ENCODE peak calls at places on chromosomes 7 and 10, in seven cellular contexts. R, C, U, X, Y, O and A are unnamed samples.

GRCh38 chr10:79342811-79343541 is 4.3 kb upstream of the PPIF start:
- DNase-seq in R (no peak), C (no peak), U (no peak), X (no peak), Y (peak), O (no peak), A (no peak)

GRCh38 chr10:36021096-36021495 is 379.0 kb upstream of the FZD8 start:
- DNase-seq in R (no peak), C (no peak), U (no peak), X (no peak), Y (no peak), O (no peak), A (no peak)

GRCh38 chr10:86257683-86258082 is 108.9 kb downstream of the GRID1 start:
- DNase-seq in R (no peak), C (no peak), U (no peak), X (no peak), Y (no peak), O (no peak), A (no peak)

GRCh38 chr10:33421789-33422188 is 87.3 kb upstream of the NRP1 start:
- DNase-seq in R (no peak), C (no peak), U (no peak), X (no peak), Y (peak), O (no peak), A (no peak)

GRCh38 chr7:94509879-94510581 is 421 bp downstream of the CASD1 start:
- DNase-seq in R (peak), C (peak), U (peak), X (peak), Y (peak), O (peak), A (peak)

GRCh38 chr7:151993977-151994676 is 31.3 kb upstream of the GALNT11 start:
- DNase-seq in R (no peak), C (peak), U (no peak), X (no peak), Y (no peak), O (no peak), A (peak)

GRCh38 chr7:139691253-139691781 is 86.5 kb downstream of the HIPK2 start:
- DNase-seq in R (peak), C (no peak), U (no peak), X (no peak), Y (no peak), O (no peak), A (no peak)

GRCh38 chr7:139798221-139798620 is 20.4 kb upstream of the HIPK2 start:
- DNase-seq in R (no peak), C (no peak), U (no peak), X (no peak), Y (no peak), O (peak), A (no peak)

GRCh38 chr10:120980316-120980975 is 129.3 kb downstream of the WDR11 start:
- DNase-seq in R (no peak), C (no peak), U (no peak), X (no peak), Y (no peak), O (no peak), A (no peak)

GRCh38 chr7:40133561-40134427 is 628 bp downstream of the MPLKIP start:
- DNase-seq in R (no peak), C (no peak), U (peak), X (peak), Y (peak), O (no peak), A (peak)

GRCh38 chr10:98628241-98628640 is 181.5 kb upstream of the HPS1 start:
- DNase-seq in R (no peak), C (no peak), U (no peak), X (no peak), Y (no peak), O (no peak), A (no peak)

GRCh38 chr10:15155978-15156377 is 12.5 kb downstream of the NMT2 start:
- DNase-seq in R (no peak), C (no peak), U (no peak), X (no peak), Y (no peak), O (no peak), A (no peak)

GRCh38 chr7:114645451-114645850 is 230.8 kb downstream of the FOXP2 start:
- DNase-seq in R (no peak), C (no peak), U (no peak), X (no peak), Y (no peak), O (no peak), A (no peak)

GRCh38 chr10:73159038-73159648 is 8.7 kb downstream of the ECD start:
- DNase-seq in R (no peak), C (peak), U (peak), X (peak), Y (peak), O (peak), A (peak)

GRCh38 chr10:21172774-21173432 is 275.8 kb upstream of the NEBL start:
- DNase-seq in R (no peak), C (peak), U (peak), X (peak), Y (no peak), O (peak), A (peak)

GRCh38 chr10:127612-128432 is 7.4 kb upstream of the ZMYND11 start:
- DNase-seq in R (no peak), C (no peak), U (no peak), X (no peak), Y (no peak), O (peak), A (peak)

GRCh38 chr7:112985377-112985987 is 101.1 kb downstream of the GPR85 start:
- DNase-seq in R (no peak), C (no peak), U (no peak), X (no peak), Y (peak), O (no peak), A (no peak)

GRCh38 chr10:121436630-121437311 is 161.5 kb downstream of the FGFR2 start:
- DNase-seq in R (no peak), C (no peak), U (no peak), X (no peak), Y (no peak), O (no peak), A (no peak)

GRCh38 chr10:72277996-72278667 is 4.4 kb downstream of the DDIT4 start:
- DNase-seq in R (no peak), C (no peak), U (no peak), X (no peak), Y (peak), O (no peak), A (no peak)

GRCh38 chr7:36278767-36279171 is 110.9 kb upstream of the ANLN start:
- DNase-seq in R (no peak), C (no peak), U (no peak), X (no peak), Y (peak), O (no peak), A (no peak)

GRCh38 chr10:6151087-6151977 is 51.4 kb upstream of the PFKFB3 start:
- DNase-seq in R (peak), C (peak), U (peak), X (peak), Y (peak), O (peak), A (peak)

GRCh38 chr7:54674891-54675290 is 84.1 kb downstream of the SEC61G start:
- DNase-seq in R (no peak), C (no peak), U (no peak), X (no peak), Y (no peak), O (no peak), A (no peak)

GRCh38 chr7:54680377-54681005 is 78.5 kb downstream of the SEC61G start:
- DNase-seq in R (no peak), C (no peak), U (no peak), X (no peak), Y (no peak), O (no peak), A (no peak)

GRCh38 chr7:54679414-54679813 is 79.6 kb downstream of the SEC61G start:
- DNase-seq in R (no peak), C (no peak), U (no peak), X (no peak), Y (no peak), O (no peak), A (no peak)

DNA sequence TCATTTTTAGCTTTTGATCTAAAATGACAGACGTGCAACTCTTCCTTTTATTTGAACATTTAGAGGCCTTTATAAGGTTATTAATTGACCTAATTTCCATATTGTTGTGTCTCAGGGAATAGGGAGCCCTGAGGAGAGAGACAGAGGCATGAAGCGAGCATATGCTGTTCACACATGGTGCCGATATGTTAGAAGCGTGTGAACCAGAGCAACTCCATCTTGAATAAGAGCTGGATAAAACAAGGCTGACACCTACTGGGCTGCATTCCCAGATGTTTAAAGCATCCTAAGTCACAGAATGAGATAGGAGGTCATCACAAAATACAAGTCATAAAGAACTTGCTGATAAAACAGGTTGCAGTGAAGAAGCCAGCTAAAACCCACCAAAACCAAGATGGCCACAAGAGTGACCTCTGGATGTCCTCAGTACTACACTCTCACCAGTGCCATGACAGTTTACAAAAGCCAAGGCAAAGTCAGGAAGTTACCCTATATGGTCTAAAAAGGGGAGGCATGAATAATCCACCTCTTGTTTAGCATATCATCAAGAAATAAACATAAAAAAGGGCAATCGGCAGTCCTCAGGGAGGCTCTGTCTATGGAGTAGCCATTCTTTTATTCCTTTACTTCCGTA is 80.1 kb downstream of the SEC61G start:
- DNase-seq in R (no peak), C (no peak), U (no peak), X (no peak), Y (no peak), O (no peak), A (no peak)
- TF ChIP-seq CTCF in R (no peak), C (no peak), U (no peak), X (no peak), Y (no peak), O (no peak), A (no peak)

DNA sequence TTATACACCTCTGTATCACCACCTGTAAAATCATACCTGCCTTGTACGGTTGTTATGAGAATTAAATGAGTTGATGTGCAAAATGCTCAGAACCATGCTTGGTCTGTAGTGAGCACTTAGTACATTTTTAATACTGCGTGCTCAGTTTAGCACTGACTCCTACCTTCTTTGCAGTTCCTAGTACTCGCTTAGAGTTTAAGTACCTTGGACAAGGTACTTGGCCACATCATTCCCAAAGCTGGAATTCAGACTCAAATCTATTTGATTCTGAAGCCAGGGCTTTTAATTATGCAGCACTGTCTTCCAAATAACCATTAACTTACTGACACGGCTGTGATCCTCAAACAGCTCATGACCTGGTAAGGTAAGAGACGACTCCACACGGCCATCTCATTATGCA is 100.0 kb upstream of the AGK start:
- DNase-seq in R (no peak), C (no peak), U (no peak), X (no peak), Y (no peak), O (no peak), A (no peak)
- TF ChIP-seq CTCF in R (no peak), C (no peak), U (no peak), X (no peak), Y (no peak), O (no peak), A (no peak)

GRCh38 chr7:101854084-101854865 is 36.8 kb downstream of the CUX1 start:
- DNase-seq in R (no peak), C (no peak), U (no peak), X (no peak), Y (no peak), O (no peak), A (no peak)

GRCh38 chr7:101859411-101860106 is 42.1 kb downstream of the CUX1 start:
- DNase-seq in R (no peak), C (no peak), U (no peak), X (no peak), Y (no peak), O (no peak), A (no peak)

GRCh38 chr7:101857358-101857794 is 40.0 kb downstream of the CUX1 start:
- DNase-seq in R (no peak), C (no peak), U (no peak), X (no peak), Y (no peak), O (peak), A (no peak)

GRCh38 chr7:101858437-101859385 is 41.3 kb downstream of the CUX1 start:
- DNase-seq in R (no peak), C (no peak), U (no peak), X (no peak), Y (no peak), O (no peak), A (no peak)

DNA sequence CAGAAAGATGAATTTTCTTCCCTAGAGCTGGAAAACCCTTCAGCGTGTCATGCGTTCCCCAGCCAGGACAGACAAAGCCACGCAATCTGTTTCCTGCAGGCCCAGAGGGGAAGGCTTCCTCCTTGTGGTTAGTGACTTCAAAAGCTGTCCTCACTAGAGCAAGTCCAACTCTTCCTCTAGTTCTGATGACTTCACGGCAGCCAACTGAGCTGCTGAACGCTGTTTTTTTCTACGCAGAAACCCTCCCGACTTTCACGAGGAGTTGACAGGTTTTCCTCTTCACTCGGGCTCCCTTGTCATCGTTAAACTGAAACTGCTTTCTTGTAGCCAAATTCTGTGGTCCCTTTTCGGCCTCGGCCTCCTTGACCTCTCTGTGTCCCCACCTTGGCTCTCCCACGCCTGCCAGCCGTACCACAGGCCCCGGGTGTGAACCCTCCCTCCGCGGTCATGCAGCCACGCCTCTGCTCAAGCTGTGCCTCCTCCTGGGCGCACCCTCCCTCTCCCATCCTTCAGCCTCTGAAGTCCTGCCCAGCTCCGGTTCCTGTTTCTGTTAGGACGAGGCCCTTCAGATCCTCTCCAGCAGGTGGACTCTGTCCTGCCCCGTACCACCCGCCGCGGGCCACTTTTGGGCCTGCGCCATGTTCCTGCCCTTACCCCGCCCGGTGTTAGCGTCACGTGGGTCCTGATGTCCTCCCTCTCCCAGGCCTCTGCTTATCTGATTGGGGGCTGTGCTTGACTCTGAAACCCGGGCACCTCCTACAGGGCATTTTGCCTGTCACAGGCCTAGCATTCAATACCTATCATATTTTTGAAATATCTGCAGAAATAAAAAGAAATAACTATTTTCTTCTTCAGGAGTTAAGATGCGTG is 39.3 kb downstream of the CUX1 start:
- DNase-seq in R (peak), C (peak), U (no peak), X (no peak), Y (peak), O (peak), A (peak)
- TF ChIP-seq CTCF in R (peak), C (no peak), U (no peak), X (no peak), Y (peak), O (peak), A (peak)

GRCh38 chr10:124461642-124462347 is at the start of gene LHPP:
- DNase-seq in R (peak), C (peak), U (peak), X (peak), Y (peak), O (peak), A (peak)
- TF ChIP-seq CTCF in R (peak), C (peak), U (peak), X (peak), Y (peak), O (no peak), A (peak)

GRCh38 chr10:94630017-94630688 is 53.4 kb upstream of the CYP2C18 start:
- DNase-seq in R (no peak), C (no peak), U (no peak), X (no peak), Y (peak), O (peak), A (no peak)
- TF ChIP-seq CTCF in R (peak), C (no peak), U (peak), X (peak), Y (peak), O (peak), A (peak)

GRCh38 chr10:110498982-110499795 is 1.5 kb downstream of the DUSP5 start:
- DNase-seq in R (no peak), C (peak), U (no peak), X (no peak), Y (peak), O (peak), A (peak)

GRCh38 chr10:110496553-110497437 is 912 bp upstream of the DUSP5 start:
- DNase-seq in R (no peak), C (peak), U (no peak), X (no peak), Y (no peak), O (no peak), A (no peak)

GRCh38 chr10:110497438-110498086 is at the start of gene DUSP5:
- DNase-seq in R (peak), C (peak), U (peak), X (peak), Y (peak), O (peak), A (peak)

GRCh38 chr10:110499796-110500514 is 2.2 kb downstream of the DUSP5 start:
- DNase-seq in R (no peak), C (no peak), U (no peak), X (no peak), Y (peak), O (no peak), A (no peak)

GRCh38 chr10:110498087-110498981 is 627 bp downstream of the DUSP5 start:
- DNase-seq in R (peak), C (peak), U (peak), X (peak), Y (peak), O (no peak), A (peak)
- TF ChIP-seq CTCF in R (no peak), C (no peak), U (peak), X (no peak), Y (no peak), O (peak), A (no peak)

DNA sequence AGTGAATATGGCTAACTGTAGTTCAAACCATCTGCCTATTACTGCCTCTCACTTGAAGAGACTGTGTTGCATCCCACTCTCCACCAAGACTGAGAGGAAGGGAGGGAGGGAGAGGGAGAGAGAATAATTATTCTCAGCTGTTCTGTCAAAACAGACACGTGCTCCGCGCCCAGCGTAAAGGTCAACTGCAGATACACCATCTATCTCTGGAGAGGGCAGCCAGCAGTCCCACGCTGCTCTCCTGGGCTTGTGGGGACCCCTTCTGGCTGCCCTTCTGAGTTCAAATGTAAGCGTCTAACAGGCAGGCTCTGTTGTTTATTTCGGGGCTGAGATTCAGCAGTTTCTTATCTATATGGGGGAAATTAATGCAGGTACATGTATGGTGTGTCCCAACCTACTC is 625.5 kb upstream of the GALNT17 start:
- DNase-seq in R (no peak), C (no peak), U (peak), X (peak), Y (no peak), O (no peak), A (peak)
- TF ChIP-seq CTCF in R (no peak), C (no peak), U (peak), X (no peak), Y (no peak), O (no peak), A (no peak)

DNA sequence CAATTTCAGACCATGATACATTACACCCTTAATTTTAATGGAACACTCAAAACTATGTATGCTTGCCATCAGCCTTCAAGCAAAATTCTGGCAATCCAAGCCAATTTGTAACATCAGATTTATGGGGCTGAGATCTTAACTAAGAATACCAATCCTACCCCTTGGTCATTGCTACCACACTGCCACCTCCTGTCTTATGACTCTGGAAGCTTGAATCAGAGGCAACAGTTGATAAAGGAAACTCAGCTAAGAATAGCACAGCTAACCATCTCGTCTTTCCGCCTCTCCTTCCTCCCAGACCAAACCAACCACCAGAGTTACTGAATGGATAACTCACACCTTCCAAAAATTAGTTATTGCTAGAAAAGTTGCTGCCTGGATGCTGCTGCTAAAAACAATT is 7.4 kb downstream of the IGF2BP3 start:
- DNase-seq in R (no peak), C (peak), U (no peak), X (no peak), Y (peak), O (no peak), A (peak)
- TF ChIP-seq CTCF in R (peak), C (no peak), U (no peak), X (no peak), Y (peak), O (peak), A (no peak)

DNA sequence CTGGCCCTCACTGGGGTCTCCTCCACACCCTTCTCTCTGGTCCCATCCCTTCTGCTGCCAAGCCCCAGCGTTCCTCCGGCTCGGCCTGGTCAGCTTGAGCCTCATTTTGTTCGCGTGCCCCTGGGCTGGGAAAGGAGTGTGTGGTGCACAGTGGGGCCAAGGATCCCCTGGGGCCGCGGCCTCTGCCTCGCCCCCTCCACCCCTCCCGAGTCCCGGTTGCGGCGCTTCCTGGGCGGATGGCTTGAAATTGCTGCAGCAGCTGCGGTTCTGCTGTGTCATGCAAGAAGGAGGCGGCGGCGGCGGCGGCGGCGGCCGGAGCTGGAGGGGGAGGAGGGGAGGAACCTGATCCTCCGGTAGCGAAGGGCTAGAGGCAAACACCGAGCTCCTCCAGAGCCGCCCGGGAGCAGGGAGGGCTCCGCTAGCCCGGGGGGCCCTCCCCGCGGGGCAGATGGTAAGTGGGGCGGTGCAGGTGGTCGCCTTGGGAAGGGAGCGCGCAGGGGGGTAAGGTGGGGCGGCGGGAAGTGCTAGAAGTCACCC is 217.9 kb upstream of the MKLN1 start:
- DNase-seq in R (peak), C (peak), U (peak), X (peak), Y (peak), O (peak), A (peak)
- TF ChIP-seq CTCF in R (no peak), C (no peak), U (no peak), X (no peak), Y (no peak), O (no peak), A (no peak)